ENCODE peak calls at places on chromosomes 4 and X, in five cellular contexts. U is activated T-cell treated with anti-CD3 and anti-CD28 coated beads, Interleukin-2, amount 50 U/mL, for 1 hour; O is T-helper 22 cell; V is cardiac fibroblast; X is adipocyte. Z is an unnamed sample.

GRCh38 chrX:21479695-21480280 is 105.6 kb downstream of the CNKSR2 start:
- DNase-seq in U (peak; percentile 17), X (peak; percentile 66), V (peak; percentile 66), O (no peak), Z (no peak)

GRCh38 chrX:70592091-70592490 is 147.5 kb downstream of the DLG3 start:
- DNase-seq in V (peak; percentile 56), O (no peak), X (peak; percentile 75), U (no peak), Z (no peak)

GRCh38 chrX:85243155-85243554 is 424 bp downstream of the SATL1 start:
- DNase-seq in V (no peak), X (peak; percentile 21), O (no peak), U (no peak), Z (no peak)

GRCh38 chrX:10135561-10136399 is 21.0 kb upstream of the CLCN4 start:
- DNase-seq in U (no peak), X (no peak), V (no peak), O (no peak), Z (no peak)

GRCh38 chr4:128338634-128339355 is 51.2 kb upstream of the PGRMC2 start:
- DNase-seq in V (peak; percentile 87), U (no peak), O (no peak), X (peak; percentile 69), Z (no peak)

GRCh38 chrX:78437621-78438020 is 110.2 kb upstream of the CYSLTR1 start:
- DNase-seq in V (no peak), O (no peak), U (no peak), X (no peak), Z (no peak)

GRCh38 chr4:37891221-37892159 is 606 bp downstream of the TBC1D1 start:
- DNase-seq in U (peak; percentile 70), O (peak; percentile 32), V (no peak), X (peak; percentile 58), Z (no peak)

GRCh38 chr4:145375416-145375815 is 106.2 kb upstream of the SMAD1 start:
- DNase-seq in X (no peak), U (no peak), V (no peak), O (no peak), Z (no peak)

GRCh38 chr4:99853993-99854392 is 37.4 kb downstream of the DAPP1 start:
- DNase-seq in U (no peak), O (no peak), V (no peak), X (no peak), Z (no peak)

GRCh38 chrX:37468111-37468739 is 103.2 kb upstream of the LANCL3 start:
- DNase-seq in U (no peak), O (no peak), V (no peak), X (no peak), Z (no peak)

GRCh38 chr4:128955751-128956150 is 137.6 kb downstream of the SCLT1 start:
- DNase-seq in X (no peak), U (no peak), V (no peak), O (no peak), Z (no peak)

GRCh38 chr4:142353149-142353738 is 492.9 kb downstream of the INPP4B start:
- DNase-seq in V (peak; percentile 86), U (no peak), O (no peak), X (peak; percentile 89), Z (no peak)

GRCh38 chr4:187491959-187492358 is 503.6 kb upstream of the ZFP42 start:
- DNase-seq in V (no peak), U (no peak), O (no peak), X (no peak), Z (no peak)

GRCh38 chr4:24557036-24558022 is 27.0 kb downstream of the DHX15 start:
- DNase-seq in U (no peak), O (no peak), X (peak; percentile 54), V (peak; percentile 32), Z (no peak)

GRCh38 chr4:92387459-92388069 is 83.8 kb downstream of the GRID2 start:
- DNase-seq in X (peak; percentile 79), O (no peak), U (no peak), V (peak; percentile 71), Z (no peak)

GRCh38 chrX:139795196-139795595 is 87.2 kb upstream of the MCF2 start:
- DNase-seq in U (no peak), O (no peak), V (no peak), X (no peak), Z (no peak)

GRCh38 chrX:38102875-38103274 is 96.5 kb downstream of the SYTL5 start:
- DNase-seq in X (no peak), O (no peak), V (no peak), U (no peak), Z (no peak)

GRCh38 chrX:47030339-47030738 is 47.9 kb upstream of the RGN start:
- DNase-seq in O (no peak), V (peak; percentile 77), X (peak; percentile 88), U (no peak), Z (no peak)

GRCh38 chr4:2416564-2417195 is 1.8 kb downstream of the ZFYVE28 start:
- DNase-seq in X (peak; percentile 54), O (no peak), V (no peak), U (peak; percentile 43), Z (no peak)

GRCh38 chrX:926991-927390 is 285.5 kb downstream of the CRLF2 start:
- DNase-seq in O (no peak), U (no peak), X (no peak), V (no peak), Z (no peak)

GRCh38 chrX:40496728-40497127 is 84.0 kb upstream of the ATP6AP2 start:
- DNase-seq in V (peak; percentile 33), X (no peak), O (no peak), U (no peak), Z (no peak)

GRCh38 chr4:7863911-7864681 is 75.6 kb downstream of the AFAP1 start:
- DNase-seq in V (no peak), O (peak; percentile 13), X (no peak), U (no peak), Z (no peak)

GRCh38 chr4:154720618-154721267 is 23.1 kb upstream of the LRAT start:
- DNase-seq in V (no peak), X (no peak), O (no peak), U (no peak), Z (no peak)

GRCh38 chr4:164550989-164551712 is 202.8 kb upstream of the SMIM31 start:
- DNase-seq in O (no peak), U (no peak), V (no peak), X (no peak), Z (no peak)

GRCh38 chrX:134533952-134534351 is 74.0 kb downstream of the HPRT1 start:
- DNase-seq in O (no peak), V (no peak), U (no peak), X (no peak), Z (no peak)

GRCh38 chr4:79341893-79342653 is 16.2 kb upstream of the NAA11 start:
- DNase-seq in O (no peak), V (no peak), X (no peak), U (no peak), Z (no peak)

GRCh38 chr4:33696586-33696985 is 2547.7 kb downstream of the ARAP2 start:
- DNase-seq in X (peak; percentile 14), V (peak; percentile 83), U (no peak), O (no peak), Z (no peak)

GRCh38 chr4:7185487-7186030 is 6.8 kb upstream of the SORCS2 start:
- DNase-seq in X (no peak), V (no peak), O (no peak), U (no peak), Z (no peak)

GRCh38 chr4:158322119-158322518 is 111.8 kb downstream of the TMEM144 start:
- DNase-seq in X (no peak), U (no peak), O (no peak), V (no peak), Z (no peak)

GRCh38 chr4:6028168-6028567 is 9.9 kb upstream of the C4orf50 start:
- DNase-seq in U (no peak), V (no peak), O (no peak), X (no peak), Z (no peak)

GRCh38 chrX:40171513-40172168 is 73.9 kb upstream of the BCOR start:
- DNase-seq in U (peak; percentile 61), V (no peak), O (no peak), X (peak; percentile 61), Z (no peak)

GRCh38 chr4:38723726-38724506 is 58.9 kb downstream of the TLR10 start:
- DNase-seq in X (peak; percentile 31), U (no peak), V (peak; percentile 59), O (no peak), Z (no peak)

GRCh38 chrX:147217334-147217733 is 402.8 kb upstream of the CXorf51A start:
- DNase-seq in O (no peak), V (no peak), U (no peak), X (no peak), Z (no peak)

GRCh38 chr4:32192363-32192762 is 1472.2 kb downstream of the PCDH7 start:
- DNase-seq in U (no peak), V (no peak), X (no peak), O (no peak), Z (no peak)

GRCh38 chr4:55868691-55869090 is 15.2 kb downstream of the EXOC1 start:
- DNase-seq in V (no peak), U (no peak), X (peak; percentile 8), O (no peak), Z (no peak)

GRCh38 chr4:149638073-149638472 is 177.6 kb downstream of the IQCM start:
- DNase-seq in X (peak; percentile 26), O (no peak), U (no peak), V (no peak), Z (no peak)

Z was measured in right atrium auricular region.